ENCODE peak calls at places on chromosomes 11 and 22, in eight cellular contexts. Y is endothelial cell of umbilical vein, D is NCI-H2029 treated with DMSO at 0.1 percent for 48 hours, V is GM23248, W is KBM-7, O is caudate nucleus, F is neuronal stem cell, M is RWPE1. N is an unnamed sample.
A peak's percentile ranks its signal among the peaks of the same experiment; 100 is the strongest.

GRCh38 chr11:93849201-93849600 is 1.2 kb downstream of the VSTM5 start:
- DNase-seq in Y (no peak), D (no peak), V (no peak), W (no peak), O (no peak), F (no peak), M (no peak), N (no peak)

GRCh38 chr11:91869751-91870150 is 354.9 kb upstream of the FAT3 start:
- DNase-seq in Y (no peak), D (no peak), V (no peak), W (no peak), O (no peak), F (no peak), M (no peak), N (no peak)

GRCh38 chr11:10474551-10474950 is 19.5 kb downstream of the AMPD3 start:
- DNase-seq in Y (no peak), D (no peak), V (no peak), W (no peak), O (no peak), F (no peak), M (no peak), N (no peak)

GRCh38 chr11:62856333-62856910 is 17.0 kb upstream of the WDR74 start:
- DNase-seq in Y (no peak), D (no peak), V (peak; percentile 42), W (no peak), O (no peak), F (no peak), M (no peak), N (no peak)

GRCh38 chr11:72720047-72720446 is 32.2 kb downstream of the ARAP1 start:
- DNase-seq in Y (no peak), D (no peak), V (no peak), W (peak; percentile 30), O (no peak), F (no peak), M (no peak), N (peak; percentile 24)

GRCh38 chr11:23569547-23569946 is 709.3 kb upstream of the CCDC179 start:
- DNase-seq in Y (peak; percentile 50), D (no peak), V (no peak), W (no peak), O (no peak), F (no peak), M (no peak), N (no peak)

GRCh38 chr11:119788911-119789560 is 60.0 kb upstream of the NECTIN1 start:
- DNase-seq in Y (no peak), D (no peak), V (no peak), W (no peak), O (no peak), F (no peak), M (no peak), N (no peak)

GRCh38 chr22:47504962-47505361 is 742.5 kb downstream of the TBC1D22A start:
- DNase-seq in Y (no peak), D (no peak), V (no peak), W (no peak), O (no peak), F (no peak), M (no peak), N (no peak)